ENCODE peak calls at places on chromosomes 7 and 10, in seven cellular contexts. L is CD4-positive, alpha-beta memory T cell; Y is upper lobe of right lung; I is prostate gland; P is GM23248; H is CD4-positive, alpha-beta T cell; T is mammary epithelial cell. R is an unnamed sample.
A peak's percentile ranks its signal among the peaks of the same experiment; 100 is the strongest.

GRCh38 chr7:24401628-24402593 is 117.9 kb downstream of the NPY start:
- DNase-seq in I (no peak), H (no peak), T (peak; percentile 30), L (peak; percentile 12), Y (no peak), P (peak; percentile 61), R (no peak)

GRCh38 chr7:106425017-106425719 is 140.4 kb upstream of the NAMPT start:
- DNase-seq in Y (peak; percentile 79), L (peak; percentile 21), P (peak; percentile 98), H (no peak), I (peak; percentile 89), T (peak; percentile 99), R (peak; percentile 99)

GRCh38 chr10:77533887-77534278 is 103.7 kb downstream of the KCNMA1 start:
- DNase-seq in I (no peak), L (no peak), T (peak; percentile 34), H (no peak), Y (no peak), P (peak; percentile 36), R (peak; percentile 29)

GRCh38 chr7:27242580-27243339 is at the start of gene EVX1:
- DNase-seq in I (peak; percentile 55), L (peak; percentile 46), Y (peak; percentile 50), T (no peak), H (no peak), P (peak; percentile 50), R (no peak)

GRCh38 chr7:183496-183895 is 8.9 kb upstream of the FAM20C start:
- DNase-seq in H (no peak), I (no peak), T (no peak), Y (no peak), L (no peak), P (no peak), R (no peak)

GRCh38 chr7:118153551-118154177 is 30.3 kb upstream of the LSM8 start:
- DNase-seq in H (no peak), T (peak; percentile 36), L (peak; percentile 18), I (no peak), P (peak; percentile 50), Y (no peak), R (peak; percentile 27)

GRCh38 chr7:28956608-28957063 is 1.5 kb downstream of the TRIL start:
- DNase-seq in P (peak; percentile 60), H (no peak), L (no peak), I (peak; percentile 68), T (peak; percentile 55), Y (peak; percentile 89), R (peak; percentile 68)

GRCh38 chr10:128912568-128913311 is 554.3 kb upstream of the MGMT start:
- DNase-seq in H (no peak), L (no peak), P (no peak), I (no peak), Y (no peak), T (no peak), R (no peak)

GRCh38 chr10:29559996-29560395 is 74.8 kb downstream of the SVIL start:
- DNase-seq in H (no peak), L (no peak), Y (no peak), I (no peak), P (no peak), T (no peak), R (no peak)

GRCh38 chr7:73698410-73698809 is 15.0 kb downstream of the BUD23 start:
- DNase-seq in Y (no peak), P (no peak), I (no peak), L (no peak), H (no peak), T (no peak), R (no peak)

GRCh38 chr10:6130851-6131470 is 42.1 kb downstream of the RBM17 start:
- DNase-seq in T (no peak), P (peak; percentile 35), L (no peak), H (no peak), Y (no peak), I (no peak), R (no peak)

GRCh38 chr10:88553116-88553752 is 29.9 kb downstream of the RNLS start:
- DNase-seq in P (peak; percentile 89), T (peak; percentile 66), L (peak; percentile 49), H (peak; percentile 3), I (peak; percentile 30), Y (no peak), R (peak; percentile 63)

GRCh38 chr7:155867734-155868400 is 55.6 kb upstream of the SHH start:
- DNase-seq in T (no peak), P (no peak), L (no peak), Y (no peak), H (no peak), I (no peak), R (no peak)

GRCh38 chr10:96740141-96740540 is 19.8 kb upstream of the PIK3AP1 start:
- DNase-seq in H (no peak), L (no peak), I (no peak), Y (no peak), T (no peak), P (no peak), R (no peak)

GRCh38 chr7:27110977-27111752 is 8.7 kb upstream of the HOXA2 start:
- DNase-seq in Y (no peak), I (no peak), P (peak; percentile 24), H (no peak), L (no peak), T (peak; percentile 87), R (no peak)

GRCh38 chr7:46710927-46711326 is 789.9 kb upstream of the IGFBP3 start:
- DNase-seq in H (no peak), Y (no peak), L (no peak), I (no peak), T (peak; percentile 4), P (peak; percentile 57), R (peak; percentile 11)

GRCh38 chr7:407706-408539 is 111.7 kb downstream of the PDGFA start:
- DNase-seq in H (no peak), L (no peak), P (no peak), Y (no peak), T (no peak), I (no peak), R (no peak)

DNA sequence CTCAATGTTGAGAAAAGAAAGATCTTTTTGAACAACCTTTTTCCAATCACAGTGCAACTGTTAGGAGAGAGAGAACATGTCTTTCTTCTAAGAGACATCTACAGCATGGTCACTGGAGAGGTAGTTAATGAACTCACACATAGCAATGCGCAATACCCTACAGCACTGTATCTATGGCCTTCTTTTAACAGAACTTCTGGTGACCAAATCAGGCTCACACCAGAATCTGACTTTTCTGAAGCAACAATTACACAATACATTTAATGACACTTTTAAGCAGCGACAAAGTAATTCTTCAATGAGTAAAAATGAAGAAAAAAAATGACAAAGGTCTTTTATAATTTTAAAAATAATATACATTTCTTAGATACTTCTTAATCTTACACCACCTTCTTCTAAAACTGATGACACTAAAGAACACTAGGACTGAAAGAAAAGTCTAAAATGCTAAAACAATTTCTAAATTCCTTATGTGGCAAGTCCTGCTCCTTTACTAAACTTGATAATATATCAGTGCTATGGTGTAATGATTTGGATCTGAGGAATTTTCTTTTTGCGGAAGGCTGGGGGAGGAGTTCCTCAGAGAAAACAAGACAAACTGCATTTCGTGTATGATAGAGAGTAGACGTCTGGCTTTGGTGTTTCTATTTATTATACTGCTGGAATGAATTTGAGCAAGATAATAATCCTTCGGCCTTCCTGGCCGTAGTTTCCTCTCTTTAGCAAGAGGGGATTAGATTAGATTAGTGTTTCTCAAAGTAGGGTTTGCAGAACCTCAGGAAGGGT is 166.3 kb downstream of the ZNF438 start:
- DNase-seq in P (no peak), Y (no peak), L (no peak), H (no peak), T (no peak), I (no peak), R (peak; percentile 58)
- H3K27ac ChIP-seq in P (no peak overlapping the region), Y (peak overlapping the region; percentile 12), L (no peak overlapping the region), H (no peak overlapping the region), T (no peak overlapping the region), I (no peak overlapping the region), R (no peak overlapping the region)

GRCh38 chr10:52442576-52442975 is 128.5 kb downstream of the DKK1 start:
- DNase-seq in T (peak; percentile 68), Y (no peak), I (no peak), L (no peak), H (no peak), P (peak; percentile 86), R (no peak)

GRCh38 chr10:52443419-52444388 is 129.6 kb downstream of the DKK1 start:
- DNase-seq in Y (no peak), H (no peak), T (peak; percentile 98), I (peak; percentile 36), P (peak; percentile 88), L (no peak), R (peak; percentile 98)

GRCh38 chr10:52437205-52437646 is 123.1 kb downstream of the DKK1 start:
- DNase-seq in L (no peak), P (no peak), I (no peak), Y (no peak), H (no peak), T (no peak), R (no peak)

GRCh38 chr10:52438119-52438518 is 124.0 kb downstream of the DKK1 start:
- DNase-seq in Y (no peak), H (no peak), I (no peak), L (no peak), T (no peak), P (no peak), R (no peak)

GRCh38 chr10:52440612-52441285 is 126.7 kb downstream of the DKK1 start:
- DNase-seq in P (no peak), Y (no peak), L (no peak), T (no peak), I (no peak), H (no peak), R (no peak)
- H3K27ac ChIP-seq in P (no peak overlapping the region), Y (no peak overlapping the region), L (no peak overlapping the region), T (no peak overlapping the region), I (no peak overlapping the region), H (no peak overlapping the region), R (no peak overlapping the region)

GRCh38 chr10:124616040-124616835 is 127.9 kb downstream of the FAM53B start:
- DNase-seq in H (no peak), L (no peak), T (no peak), Y (no peak), P (no peak), I (no peak), R (no peak)
- H3K27ac ChIP-seq in H (no peak overlapping the region), L (no peak overlapping the region), T (no peak overlapping the region), Y (no peak overlapping the region), P (no peak overlapping the region), I (no peak overlapping the region), R (no peak overlapping the region)

GRCh38 chr10:79335094-79335469 is 12.2 kb upstream of the PPIF start:
- DNase-seq in H (no peak), T (no peak), I (no peak), L (no peak), Y (no peak), P (no peak), R (no peak)

GRCh38 chr10:79336739-79337138 is 10.5 kb upstream of the PPIF start:
- DNase-seq in P (no peak), I (no peak), T (no peak), Y (peak; percentile 6), H (no peak), L (no peak), R (no peak)

GRCh38 chr10:79335470-79336235 is 11.6 kb upstream of the PPIF start:
- DNase-seq in Y (no peak), H (no peak), I (no peak), L (no peak), T (no peak), P (no peak), R (no peak)

GRCh38 chr10:79334573-79334972 is 12.7 kb upstream of the PPIF start:
- DNase-seq in P (no peak), L (no peak), Y (no peak), T (no peak), I (no peak), H (no peak), R (no peak)

DNA sequence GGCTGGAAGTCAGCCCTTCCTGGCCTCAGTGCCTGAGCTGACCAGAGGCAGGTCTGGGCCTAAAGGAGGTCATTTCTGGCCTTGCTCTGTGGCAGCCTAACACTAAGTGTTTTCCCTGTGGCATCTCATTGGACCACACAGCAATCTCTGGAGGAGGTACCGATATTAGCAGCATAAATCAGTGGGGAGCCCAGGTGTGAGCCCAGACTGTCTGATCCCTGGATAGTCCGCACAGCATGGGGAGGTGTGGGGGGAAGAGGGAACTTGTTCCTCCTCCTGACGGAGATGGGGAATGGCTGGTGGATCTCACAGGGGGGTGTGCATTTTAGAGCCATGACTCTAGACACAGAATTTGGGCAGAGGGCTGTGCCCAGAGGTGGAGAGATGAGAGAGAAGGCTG is 11.0 kb upstream of the PPIF start:
- DNase-seq in P (no peak), Y (no peak), L (no peak), T (no peak), I (no peak), H (no peak), R (no peak)
- H3K27ac ChIP-seq in P (no peak overlapping the region), Y (no peak overlapping the region), L (no peak overlapping the region), T (no peak overlapping the region), I (no peak overlapping the region), H (no peak overlapping the region), R (no peak overlapping the region)

R was measured in foreskin keratinocyte.